ENCODE peak calls at places on chromosomes 12 and 14, in ten cellular contexts. One of them, this sample, is unnamed.

GRCh38 chr12:132413931-132414588 is 75.9 kb upstream of the FBRSL1 start:
- DNase-seq in A549: no peak
- DNase-seq in GM12865: no peak
- DNase-seq in tibial artery: no peak
- DNase-seq in GM20000: peak
- DNase-seq in AG09309: no peak
- DNase-seq in HepG2: no peak
- DNase-seq in lung: no peak
- DNase-seq in transverse colon: no peak
- DNase-seq in AG04450: no peak
- DNase-seq in this sample: no peak

GRCh38 chr12:122021822-122022392 is at the start of gene BCL7A:
- DNase-seq in GM20000: peak
- DNase-seq in AG04450: peak
- DNase-seq in transverse colon: peak
- DNase-seq in HepG2: peak
- DNase-seq in GM12865: peak
- DNase-seq in A549: peak
- DNase-seq in tibial artery: peak
- DNase-seq in AG09309: peak
- DNase-seq in lung: peak
- DNase-seq in this sample: peak

GRCh38 chr12:130026608-130027176 is 122.9 kb upstream of the TMEM132D start:
- DNase-seq in GM20000: peak
- DNase-seq in GM12865: peak
- DNase-seq in HepG2: peak
- DNase-seq in A549: peak
- DNase-seq in AG04450: no peak
- DNase-seq in AG09309: no peak
- DNase-seq in transverse colon: peak
- DNase-seq in lung: no peak
- DNase-seq in tibial artery: no peak
- DNase-seq in this sample: peak

GRCh38 chr12:16424531-16424930 is 77.1 kb downstream of the MGST1 start:
- DNase-seq in lung: no peak
- DNase-seq in tibial artery: no peak
- DNase-seq in GM20000: no peak
- DNase-seq in AG04450: no peak
- DNase-seq in transverse colon: no peak
- DNase-seq in A549: no peak
- DNase-seq in HepG2: no peak
- DNase-seq in GM12865: no peak
- DNase-seq in AG09309: no peak
- DNase-seq in this sample: no peak

GRCh38 chr14:89911018-89911919 is 43.3 kb downstream of the EFCAB11 start:
- DNase-seq in GM12865: peak
- DNase-seq in HepG2: peak
- DNase-seq in tibial artery: peak
- DNase-seq in lung: no peak
- DNase-seq in AG04450: no peak
- DNase-seq in AG09309: peak
- DNase-seq in GM20000: no peak
- DNase-seq in A549: no peak
- DNase-seq in transverse colon: peak
- DNase-seq in this sample: peak

GRCh38 chr12:132521726-132522292 is 31.9 kb downstream of the FBRSL1 start:
- DNase-seq in AG04450: no peak
- DNase-seq in tibial artery: no peak
- DNase-seq in GM20000: no peak
- DNase-seq in transverse colon: no peak
- DNase-seq in AG09309: no peak
- DNase-seq in HepG2: no peak
- DNase-seq in lung: no peak
- DNase-seq in GM12865: no peak
- DNase-seq in A549: no peak
- DNase-seq in this sample: no peak

GRCh38 chr14:67938046-67938445 is 118.5 kb downstream of the RAD51B start:
- DNase-seq in AG09309: no peak
- DNase-seq in HepG2: no peak
- DNase-seq in lung: no peak
- DNase-seq in AG04450: no peak
- DNase-seq in A549: no peak
- DNase-seq in GM20000: no peak
- DNase-seq in tibial artery: no peak
- DNase-seq in transverse colon: no peak
- DNase-seq in GM12865: no peak
- DNase-seq in this sample: no peak

GRCh38 chr12:112930350-112930749 is 7.9 kb upstream of the OAS3 start:
- DNase-seq in GM12865: no peak
- DNase-seq in tibial artery: no peak
- DNase-seq in AG09309: no peak
- DNase-seq in GM20000: no peak
- DNase-seq in lung: no peak
- DNase-seq in transverse colon: no peak
- DNase-seq in A549: no peak
- DNase-seq in HepG2: no peak
- DNase-seq in AG04450: no peak
- DNase-seq in this sample: no peak

GRCh38 chr14:106823552-106823951 is 1297.2 kb downstream of the TMEM121 start:
- DNase-seq in lung: no peak
- DNase-seq in AG09309: no peak
- DNase-seq in transverse colon: no peak
- DNase-seq in HepG2: no peak
- DNase-seq in tibial artery: no peak
- DNase-seq in A549: no peak
- DNase-seq in AG04450: no peak
- DNase-seq in GM12865: peak
- DNase-seq in GM20000: no peak
- DNase-seq in this sample: no peak
- TF ChIP-seq CTCF in lung: no peak
- TF ChIP-seq CTCF in AG09309: no peak
- TF ChIP-seq CTCF in transverse colon: no peak
- TF ChIP-seq CTCF in HepG2: no peak
- TF ChIP-seq CTCF in tibial artery: no peak
- TF ChIP-seq CTCF in A549: no peak
- TF ChIP-seq CTCF in AG04450: no peak
- TF ChIP-seq CTCF in GM12865: no peak
- TF ChIP-seq CTCF in GM20000: no peak
- TF ChIP-seq CTCF in this sample: no peak

DNA sequence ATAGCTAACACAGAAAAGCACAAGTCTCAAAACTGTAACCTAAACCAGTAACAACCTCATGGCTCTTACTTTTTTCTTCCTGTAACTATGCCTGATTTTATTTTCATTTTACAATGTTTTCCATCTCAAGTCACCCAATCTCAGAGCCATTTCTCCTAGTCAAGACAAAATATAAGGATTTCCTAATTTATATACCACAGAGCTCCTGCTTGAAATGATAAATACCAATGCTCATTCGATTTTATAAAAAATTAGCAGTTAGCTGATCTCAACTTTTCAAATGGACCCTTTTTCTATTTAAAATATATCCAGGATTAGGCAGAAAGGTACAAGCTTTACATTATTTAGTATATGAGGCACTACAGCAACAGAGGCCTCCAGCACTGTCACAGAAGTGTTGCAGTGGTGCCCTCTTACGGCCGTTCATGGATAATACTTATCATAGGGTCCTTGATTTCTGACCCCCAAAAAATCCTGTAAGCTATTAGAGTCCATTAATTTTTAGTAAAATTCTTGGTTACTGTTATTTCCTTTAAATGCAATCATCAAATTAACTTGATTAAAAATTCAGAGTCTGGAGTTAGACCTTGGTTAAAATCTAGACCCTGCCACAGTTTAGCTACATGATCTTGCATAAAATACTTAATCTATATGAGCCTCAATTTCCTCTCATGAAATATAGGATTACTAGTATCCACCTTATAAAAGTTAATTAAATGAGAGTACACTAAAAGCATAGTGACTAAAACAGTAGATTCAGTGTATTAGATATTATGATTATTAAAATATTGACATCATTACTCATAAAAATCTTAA is 68.3 kb downstream of the SEC23A start:
- DNase-seq in AG04450: no peak
- DNase-seq in transverse colon: no peak
- DNase-seq in GM12865: no peak
- DNase-seq in AG09309: no peak
- DNase-seq in tibial artery: no peak
- DNase-seq in A549: peak
- DNase-seq in HepG2: peak
- DNase-seq in lung: no peak
- DNase-seq in GM20000: no peak
- DNase-seq in this sample: no peak
- TF ChIP-seq CTCF in AG04450: peak
- TF ChIP-seq CTCF in transverse colon: no peak
- TF ChIP-seq CTCF in GM12865: no peak
- TF ChIP-seq CTCF in AG09309: peak
- TF ChIP-seq CTCF in tibial artery: no peak
- TF ChIP-seq CTCF in A549: peak
- TF ChIP-seq CTCF in HepG2: peak
- TF ChIP-seq CTCF in lung: no peak
- TF ChIP-seq CTCF in GM20000: no peak
- TF ChIP-seq CTCF in this sample: no peak

GRCh38 chr14:100124551-100125088 is 34.8 kb downstream of the DEGS2 start:
- DNase-seq in HepG2: no peak
- DNase-seq in lung: no peak
- DNase-seq in tibial artery: no peak
- DNase-seq in A549: no peak
- DNase-seq in transverse colon: no peak
- DNase-seq in AG09309: no peak
- DNase-seq in GM12865: no peak
- DNase-seq in GM20000: no peak
- DNase-seq in AG04450: no peak
- DNase-seq in this sample: no peak

GRCh38 chr14:100120522-100121269 is 38.7 kb downstream of the DEGS2 start:
- DNase-seq in GM20000: no peak
- DNase-seq in HepG2: no peak
- DNase-seq in AG04450: no peak
- DNase-seq in lung: no peak
- DNase-seq in transverse colon: no peak
- DNase-seq in AG09309: no peak
- DNase-seq in A549: no peak
- DNase-seq in tibial artery: no peak
- DNase-seq in GM12865: no peak
- DNase-seq in this sample: no peak

GRCh38 chr14:100123618-100124017 is 35.8 kb downstream of the DEGS2 start:
- DNase-seq in lung: no peak
- DNase-seq in AG04450: no peak
- DNase-seq in GM20000: no peak
- DNase-seq in HepG2: no peak
- DNase-seq in A549: no peak
- DNase-seq in GM12865: no peak
- DNase-seq in transverse colon: no peak
- DNase-seq in AG09309: no peak
- DNase-seq in tibial artery: no peak
- DNase-seq in this sample: no peak

GRCh38 chr14:100121643-100122480 is 37.6 kb downstream of the DEGS2 start:
- DNase-seq in tibial artery: no peak
- DNase-seq in lung: no peak
- DNase-seq in A549: no peak
- DNase-seq in AG09309: no peak
- DNase-seq in transverse colon: no peak
- DNase-seq in HepG2: no peak
- DNase-seq in GM12865: no peak
- DNase-seq in AG04450: no peak
- DNase-seq in GM20000: no peak
- DNase-seq in this sample: no peak

DNA sequence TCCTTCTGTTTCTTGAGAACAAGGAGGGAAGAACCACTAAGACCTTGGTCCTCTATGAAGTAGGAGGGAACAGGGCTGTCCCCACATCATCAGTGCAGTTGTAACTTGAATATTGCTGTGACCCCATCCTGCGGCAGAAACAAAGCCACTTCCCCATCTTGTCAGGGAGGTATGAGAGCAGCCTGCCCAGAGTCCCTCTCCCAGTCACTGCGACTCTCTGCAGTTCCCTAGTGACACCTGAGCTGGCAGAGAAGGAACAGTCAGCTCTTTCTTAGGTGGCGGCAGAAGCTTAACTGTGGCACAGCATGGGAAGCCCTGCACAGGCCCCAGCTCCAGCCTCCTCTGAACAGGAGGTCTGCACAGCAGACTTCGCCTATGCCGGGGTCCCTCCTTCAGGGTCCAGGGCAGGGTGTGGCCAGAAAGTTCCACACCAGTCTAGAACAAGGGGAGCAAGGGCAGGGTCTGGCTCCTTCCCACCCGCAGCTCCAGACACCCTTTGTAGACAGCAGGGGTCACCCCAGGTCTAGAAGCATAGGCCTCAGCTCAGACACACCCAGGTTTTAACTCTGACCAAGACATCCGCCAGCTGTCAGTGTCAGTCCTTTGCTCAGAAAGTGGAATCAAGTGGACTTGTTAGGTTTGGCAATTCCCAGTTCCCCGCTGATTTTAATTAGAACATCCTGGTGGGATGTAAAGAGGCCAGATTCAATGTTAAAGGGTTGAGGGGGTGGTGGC is 36.8 kb downstream of the DEGS2 start:
- DNase-seq in GM20000: no peak
- DNase-seq in GM12865: no peak
- DNase-seq in lung: no peak
- DNase-seq in tibial artery: no peak
- DNase-seq in AG04450: no peak
- DNase-seq in A549: no peak
- DNase-seq in AG09309: no peak
- DNase-seq in HepG2: no peak
- DNase-seq in transverse colon: no peak
- DNase-seq in this sample: no peak
- TF ChIP-seq CTCF in GM20000: no peak
- TF ChIP-seq CTCF in GM12865: no peak
- TF ChIP-seq CTCF in lung: no peak
- TF ChIP-seq CTCF in tibial artery: no peak
- TF ChIP-seq CTCF in AG04450: no peak
- TF ChIP-seq CTCF in A549: no peak
- TF ChIP-seq CTCF in AG09309: no peak
- TF ChIP-seq CTCF in HepG2: peak
- TF ChIP-seq CTCF in transverse colon: peak
- TF ChIP-seq CTCF in this sample: no peak

DNA sequence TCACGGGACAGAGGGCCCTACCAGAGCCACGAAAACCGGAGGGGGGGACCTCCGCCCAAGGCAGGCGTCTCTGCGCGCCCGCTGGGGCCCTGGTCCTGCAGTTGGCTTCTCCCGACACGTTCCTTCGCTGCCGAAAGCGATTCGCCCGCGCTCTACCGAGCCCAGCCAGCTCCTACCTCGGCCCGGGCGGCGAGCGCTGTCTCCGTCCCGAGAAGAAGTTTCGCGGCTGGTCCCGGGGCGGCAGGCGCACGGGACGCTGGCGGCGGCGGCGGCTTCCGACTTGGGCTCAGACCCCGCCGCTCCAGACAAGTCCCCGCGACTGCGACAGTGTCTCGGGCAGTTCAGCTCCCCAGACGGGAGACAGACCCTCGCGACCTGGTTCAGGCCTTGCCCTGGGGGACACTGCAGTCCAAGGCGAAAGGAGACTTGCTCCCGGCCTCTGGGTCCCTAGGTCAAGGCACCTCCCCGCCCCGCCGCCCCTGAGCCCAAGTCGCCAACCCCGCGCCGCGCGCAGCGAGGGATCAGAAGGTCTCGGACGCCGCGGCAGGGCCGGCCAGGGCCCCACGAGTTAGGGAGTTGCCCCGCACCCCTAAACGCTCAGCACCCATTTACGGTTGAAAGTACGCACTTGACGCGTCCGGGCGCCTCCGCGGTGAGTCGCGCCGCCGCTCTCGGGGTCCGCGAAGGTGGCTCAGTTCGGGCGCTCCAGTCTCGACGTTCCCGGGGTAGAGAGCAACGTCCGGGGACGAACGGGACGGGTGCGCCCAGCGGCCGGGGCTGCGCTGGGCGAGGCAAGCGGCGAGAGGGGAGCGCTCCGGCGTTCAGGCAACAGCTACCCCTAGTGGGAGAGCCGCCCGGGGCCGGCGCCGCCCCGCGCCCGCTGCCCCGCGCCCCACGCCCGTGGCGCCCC is 1.4 kb upstream of the DIO3 start:
- DNase-seq in tibial artery: no peak
- DNase-seq in lung: no peak
- DNase-seq in HepG2: no peak
- DNase-seq in A549: no peak
- DNase-seq in GM20000: no peak
- DNase-seq in GM12865: no peak
- DNase-seq in AG04450: no peak
- DNase-seq in transverse colon: peak
- DNase-seq in AG09309: no peak
- DNase-seq in this sample: no peak
- TF ChIP-seq CTCF in tibial artery: no peak
- TF ChIP-seq CTCF in lung: no peak
- TF ChIP-seq CTCF in HepG2: peak
- TF ChIP-seq CTCF in A549: no peak
- TF ChIP-seq CTCF in GM20000: no peak
- TF ChIP-seq CTCF in GM12865: no peak
- TF ChIP-seq CTCF in AG04450: no peak
- TF ChIP-seq CTCF in transverse colon: peak
- TF ChIP-seq CTCF in AG09309: peak
- TF ChIP-seq CTCF in this sample: no peak